ENCODE peak calls at places on chromosome 11, in five cellular contexts. T is AG09309; A is right cardiac atrium; Z is stimulated activated CD4-positive, alpha-beta T cell treated with anti-CD3 and anti-CD28 coated beads, Interleukin-15, amount 100 ng/mL, for 48 hours; K is NCI-H1930. V is an unnamed sample.

GRCh38 chr11:110903830-110904229 is 191.6 kb upstream of the ARHGAP20 start:
- DNase-seq in T (no peak), A (no peak), Z (no peak), K (no peak), V (no peak)

GRCh38 chr11:11514246-11514645 is 107.6 kb downstream of the GALNT18 start:
- DNase-seq in T (no peak), A (no peak), Z (no peak), K (no peak), V (no peak)

GRCh38 chr11:112694813-112695212 is 266.4 kb upstream of the NCAM1 start:
- DNase-seq in T (no peak), A (no peak), Z (no peak), K (no peak), V (no peak)

GRCh38 chr11:69352715-69353325 is 58.9 kb downstream of the MYEOV start:
- DNase-seq in T (peak), A (no peak), Z (peak), K (no peak), V (no peak)

GRCh38 chr11:43285826-43286225 is 26.0 kb upstream of the API5 start:
- DNase-seq in T (no peak), A (no peak), Z (no peak), K (no peak), V (no peak)

GRCh38 chr11:65384301-65384889 is 1.9 kb upstream of the SLC25A45 start:
- DNase-seq in T (no peak), A (peak), Z (no peak), K (no peak), V (no peak)

GRCh38 chr11:118214210-118214914 is 10.4 kb downstream of the JAML start:
- DNase-seq in T (no peak), A (peak), Z (no peak), K (no peak), V (no peak)

GRCh38 chr11:93537767-93538261 is 5.4 kb downstream of the SMCO4 start:
- DNase-seq in T (no peak), A (peak), Z (no peak), K (no peak), V (peak)

GRCh38 chr11:129230006-129230405 is 37.9 kb upstream of the ARHGAP32 start:
- DNase-seq in T (no peak), A (no peak), Z (no peak), K (no peak), V (peak)

GRCh38 chr11:94473177-94473799 is 20.4 kb downstream of the MRE11 start:
- DNase-seq in T (no peak), A (no peak), Z (no peak), K (no peak), V (no peak)

GRCh38 chr11:7904910-7905309 is 26.2 kb downstream of the OR10A6 start:
- DNase-seq in T (peak), A (no peak), Z (no peak), K (no peak), V (no peak)

GRCh38 chr11:7555067-7555699 is 41.4 kb downstream of the PPFIBP2 start:
- DNase-seq in T (no peak), A (peak), Z (no peak), K (peak), V (peak)

GRCh38 chr11:104668797-104669463 is 229.3 kb downstream of the CASP12 start:
- DNase-seq in T (peak), A (no peak), Z (no peak), K (no peak), V (no peak)

GRCh38 chr11:112174789-112175595 is at the start of gene BCO2:
- DNase-seq in T (no peak), A (peak), Z (peak), K (peak), V (peak)

V was measured in NCI-H526.